ENCODE peak calls at places on chromosomes 2 and 18, in six cellular contexts. C is right cardiac atrium, N is tibial artery, J is right atrium auricular region, G is PC-3, E is lung. L is an unnamed sample.

GRCh38 chr2:138293045-138293444 is 208.5 kb upstream of the SPOPL start:
- DNase-seq in C (no peak), E (no peak), N (no peak), J (no peak), G (no peak), L (no peak)

GRCh38 chr18:14922031-14922430 is 174.1 kb downstream of the ANKRD30B start:
- DNase-seq in J (no peak), E (no peak), G (no peak), C (no peak), N (no peak), L (no peak)

GRCh38 chr2:233092446-233093438 is 32.6 kb downstream of the INPP5D start:
- DNase-seq in C (no peak), E (no peak), N (no peak), G (no peak), J (no peak), L (no peak)

GRCh38 chr18:26159353-26159752 is 25.7 kb downstream of the PSMA8 start:
- DNase-seq in N (no peak), C (no peak), J (no peak), E (no peak), G (peak), L (no peak)

GRCh38 chr2:149826471-149827125 is 239.0 kb upstream of the MMADHC start:
- DNase-seq in E (no peak), G (no peak), C (no peak), N (no peak), J (no peak), L (no peak)

GRCh38 chr2:202035089-202035940 is 1.7 kb downstream of the FZD7 start:
- DNase-seq in J (no peak), C (peak), E (no peak), N (peak), G (no peak), L (peak)

GRCh38 chr2:168119519-168120141 is 127.8 kb downstream of the STK39 start:
- DNase-seq in E (no peak), G (peak), J (no peak), N (no peak), C (no peak), L (peak)

GRCh38 chr2:186256540-186256939 is 229.5 kb upstream of the ZC3H15 start:
- DNase-seq in C (no peak), J (no peak), N (no peak), G (peak), E (no peak), L (no peak)

GRCh38 chr2:223835701-223836532 is 1.5 kb downstream of the AP1S3 start:
- DNase-seq in C (no peak), E (no peak), N (no peak), J (no peak), G (peak), L (peak)

GRCh38 chr2:122414911-122415310 is 659.5 kb downstream of the TSN start:
- DNase-seq in C (no peak), E (no peak), N (no peak), G (peak), J (no peak), L (no peak)

GRCh38 chr2:18861951-18862350 is 272.6 kb upstream of the NT5C1B start:
- DNase-seq in J (no peak), C (no peak), G (no peak), E (no peak), N (no peak), L (no peak)

GRCh38 chr2:239462671-239463506 is 62.1 kb upstream of the HDAC4 start:
- DNase-seq in G (no peak), C (no peak), N (no peak), J (no peak), E (no peak), L (no peak)

GRCh38 chr2:172246649-172247048 is 143.9 kb upstream of the DLX2 start:
- DNase-seq in C (no peak), E (no peak), J (no peak), N (no peak), G (peak), L (no peak)

GRCh38 chr2:240567137-240567871 is 980 bp upstream of the RNPEPL1 start:
- DNase-seq in E (no peak), C (peak), G (no peak), J (peak), N (peak), L (no peak)

GRCh38 chr18:45589559-45590041 is 25.7 kb upstream of the SLC14A2 start:
- DNase-seq in E (peak), G (peak), N (no peak), C (peak), J (no peak), L (no peak)

GRCh38 chr2:160700415-160700814 is 206.8 kb upstream of the RBMS1 start:
- DNase-seq in G (no peak), N (no peak), E (no peak), J (no peak), C (no peak), L (no peak)

GRCh38 chr18:8705941-8706544 is 687 bp downstream of the MTCL1 start:
- DNase-seq in E (no peak), J (no peak), N (no peak), C (peak), G (peak), L (no peak)

GRCh38 chr2:188292446-188293239 is 969 bp downstream of the GULP1 start:
- DNase-seq in E (peak), J (peak), G (peak), N (peak), C (peak), L (no peak)

GRCh38 chr2:52594036-52594435 is 1173.6 kb upstream of the CHAC2 start:
- DNase-seq in N (no peak), G (no peak), C (no peak), E (no peak), J (no peak), L (no peak)

GRCh38 chr18:11654736-11655604 is 34.1 kb upstream of the GNAL start:
- DNase-seq in G (peak), N (no peak), C (peak), E (peak), J (no peak), L (peak)

GRCh38 chr2:224360801-224361251 is 41.1 kb downstream of the FAM124B start:
- DNase-seq in J (no peak), G (peak), N (no peak), C (no peak), E (no peak), L (no peak)

GRCh38 chr2:172970660-172971059 is 105.0 kb upstream of the MAP3K20 start:
- DNase-seq in J (no peak), G (no peak), C (no peak), N (no peak), E (no peak), L (no peak)

GRCh38 chr2:6492573-6492972 is 373.1 kb downstream of the CMPK2 start:
- DNase-seq in N (no peak), E (no peak), C (no peak), G (no peak), J (no peak), L (no peak)

GRCh38 chr2:119234021-119235019 is 10.7 kb downstream of the STEAP3 start:
- DNase-seq in N (no peak), J (no peak), E (no peak), C (no peak), G (peak), L (no peak)

GRCh38 chr2:98518106-98518505 is 73.4 kb downstream of the INPP4A start:
- DNase-seq in J (no peak), E (no peak), G (peak), N (no peak), C (no peak), L (peak)

GRCh38 chr2:224033601-224034000 is 5.5 kb downstream of the SERPINE2 start:
- DNase-seq in C (no peak), G (no peak), E (no peak), N (no peak), J (no peak), L (no peak)

GRCh38 chr2:157786663-157787363 is 89.3 kb downstream of the ACVR1 start:
- DNase-seq in E (no peak), J (no peak), C (no peak), G (no peak), N (no peak), L (no peak)

GRCh38 chr18:59079264-59079972 is 60.3 kb upstream of the SEC11C start:
- DNase-seq in N (no peak), C (no peak), G (no peak), J (no peak), E (no peak), L (no peak)

GRCh38 chr2:54903736-54904554 is 146.3 kb downstream of the RTN4 start:
- DNase-seq in N (no peak), E (peak), C (no peak), G (peak), J (peak), L (no peak)

GRCh38 chr2:163407296-163407695 is 328.5 kb downstream of the FIGN start:
- DNase-seq in E (no peak), G (peak), J (no peak), C (no peak), N (no peak), L (no peak)

DNA sequence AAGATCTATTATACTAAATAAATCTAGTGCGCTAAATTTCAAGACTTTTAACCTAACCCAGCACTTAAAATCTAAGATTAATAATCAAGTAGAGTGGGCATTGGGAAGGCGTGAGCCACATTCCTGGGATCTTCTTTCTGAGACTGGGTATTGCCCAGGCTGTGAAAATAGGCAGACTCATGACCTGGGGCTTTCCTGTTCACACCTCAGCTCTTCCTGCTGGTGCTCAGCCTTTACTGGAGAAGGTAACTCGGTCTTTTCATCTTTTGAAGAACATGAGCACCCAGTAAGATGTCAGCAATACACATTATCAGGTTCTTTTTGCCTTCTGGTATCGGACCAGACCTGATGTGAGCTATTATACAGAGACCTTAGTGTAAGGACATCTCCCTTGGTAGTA is 500.5 kb downstream of the PLCL1 start:
- DNase-seq in J (no peak), E (no peak), G (no peak), C (no peak), N (no peak), L (no peak)
- H3K27ac ChIP-seq in J (no peak), E (no peak), G (no peak), C (no peak), N (no peak), L (no peak)

GRCh38 chr2:61221819-61222218 is 59.8 kb downstream of the C2orf74 start:
- DNase-seq in J (no peak), C (no peak), N (no peak), E (no peak), G (no peak), L (no peak)
- H3K27ac ChIP-seq in J (no peak), C (no peak), N (no peak), E (no peak), G (no peak), L (no peak)

DNA sequence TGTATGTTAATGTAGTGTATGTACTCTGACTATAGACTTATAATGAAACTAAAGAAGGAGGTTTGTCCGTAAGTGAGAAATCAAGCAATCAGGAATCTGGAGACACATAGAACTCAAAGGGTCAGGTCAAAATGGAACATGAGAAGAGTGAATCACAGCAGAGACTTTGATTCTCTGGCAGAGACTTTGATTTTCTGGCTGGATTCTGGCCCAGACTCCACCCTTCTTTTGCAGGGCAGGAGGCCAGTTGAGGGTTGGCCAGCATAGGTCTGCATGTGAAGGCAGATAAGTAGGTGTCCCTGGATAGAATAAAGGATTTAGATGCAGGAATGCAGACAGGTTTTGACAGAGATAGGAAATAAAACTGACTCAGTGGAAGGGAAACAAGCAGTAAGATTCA is 11.0 kb upstream of the NCKAP5 start:
- DNase-seq in C (peak), E (no peak), J (no peak), G (peak), N (no peak), L (no peak)
- H3K27ac ChIP-seq in C (no peak), E (peak), J (no peak), G (peak), N (no peak), L (no peak)

GRCh38 chr2:190342601-190343000 is 788 bp upstream of the INPP1 start:
- DNase-seq in N (no peak), E (no peak), G (no peak), J (no peak), C (no peak), L (no peak)

GRCh38 chr2:190340369-190340768 is 3.0 kb upstream of the INPP1 start:
- DNase-seq in C (no peak), G (peak), N (no peak), E (no peak), J (no peak), L (no peak)

GRCh38 chr2:190343170-190343499 is 254 bp upstream of the INPP1 start:
- DNase-seq in E (no peak), J (no peak), N (no peak), G (no peak), C (no peak), L (no peak)

GRCh38 chr2:190343500-190344274 is at the start of gene INPP1:
- DNase-seq in C (peak), E (peak), G (peak), J (peak), N (peak), L (peak)

GRCh38 chr2:190344275-190344827 is 962 bp downstream of the INPP1 start:
- DNase-seq in J (peak), C (peak), N (peak), G (peak), E (peak), L (no peak)
- H3K27ac ChIP-seq in J (peak), C (peak), N (peak), G (peak), E (peak), L (peak)

L was measured in substantia nigra.